ENCODE peak calls at places on chromosomes 11 and 22, in ten cellular contexts. O is GM04504; V is neural crest cell; L is activated naive CD8-positive, alpha-beta T cell treated with anti-CD3 and anti-CD28 coated beads, Interleukin-2, amount 50 U/mL, for 24 hours; M is iPS-NIHi11; F is suprapubic skin; X is activated T-helper 1 cell treated with anti-CD3 and anti-CD28 coated beads, Interleukin-2, amount 50 U/mL, for 16 hours; Y is GM19239; I is stimulated activated CD4-positive, alpha-beta T cell treated with anti-CD3 and anti-CD28 coated beads, Interleukin-12 subunit alpha, Interleukin-12 subunit beta, amount 100 ng/mL, for 4 hours; U is HCT116. G is an unnamed sample.

GRCh38 chr11:22780914-22781593 is 48.5 kb downstream of the SVIP start:
- DNase-seq in O (no peak), V (no peak), L (no peak), M (no peak), F (no peak), X (no peak), Y (peak), I (no peak), U (no peak), G (no peak)

GRCh38 chr11:73445980-73446379 is 69.8 kb downstream of the RELT start:
- DNase-seq in O (no peak), V (no peak), L (no peak), M (no peak), F (no peak), X (no peak), Y (no peak), I (no peak), U (no peak), G (no peak)

GRCh38 chr22:26860233-26860765 is 202.9 kb downstream of the MIAT start:
- DNase-seq in O (no peak), V (no peak), L (no peak), M (no peak), F (no peak), X (no peak), Y (no peak), I (no peak), U (no peak), G (no peak)

GRCh38 chr22:30943368-30943767 is 25.2 kb downstream of the MORC2 start:
- DNase-seq in O (no peak), V (no peak), L (no peak), M (no peak), F (no peak), X (peak), Y (no peak), I (peak), U (no peak), G (no peak)

GRCh38 chr11:111077938-111078337 is 167.6 kb upstream of the POU2AF2 start:
- DNase-seq in O (no peak), V (no peak), L (no peak), M (no peak), F (no peak), X (no peak), Y (no peak), I (no peak), U (no peak), G (no peak)

GRCh38 chr22:45880091-45880651 is 96.8 kb downstream of the WNT7B start:
- DNase-seq in O (no peak), V (no peak), L (no peak), M (no peak), F (peak), X (no peak), Y (no peak), I (no peak), U (no peak), G (no peak)

GRCh38 chr11:43976863-43977262 is 34.4 kb downstream of the C11orf96 start:
- DNase-seq in O (no peak), V (no peak), L (no peak), M (no peak), F (no peak), X (no peak), Y (no peak), I (no peak), U (no peak), G (no peak)

GRCh38 chr11:66325140-66325754 is 8.4 kb upstream of the CD248 start:
- DNase-seq in O (no peak), V (no peak), L (no peak), M (no peak), F (no peak), X (no peak), Y (no peak), I (no peak), U (no peak), G (no peak)

GRCh38 chr11:12226093-12226492 is 115.7 kb downstream of the MICAL2 start:
- DNase-seq in O (no peak), V (no peak), L (no peak), M (no peak), F (peak), X (no peak), Y (no peak), I (no peak), U (no peak), G (no peak)

GRCh38 chr22:29030618-29031235 is 30.9 kb downstream of the C22orf31 start:
- DNase-seq in O (peak), V (peak), L (peak), M (peak), F (no peak), X (no peak), Y (no peak), I (no peak), U (peak), G (peak)

GRCh38 chr22:20239951-20240773 is 28.0 kb downstream of the RTN4R start:
- DNase-seq in O (no peak), V (peak), L (no peak), M (no peak), F (no peak), X (no peak), Y (no peak), I (no peak), U (no peak), G (no peak)

GRCh38 chr22:43975041-43975440 is 19.8 kb downstream of the SAMM50 start:
- DNase-seq in O (no peak), V (no peak), L (no peak), M (no peak), F (no peak), X (no peak), Y (no peak), I (no peak), U (no peak), G (no peak)

GRCh38 chr11:47161134-47161854 is 15.4 kb downstream of the ARFGAP2 start:
- DNase-seq in O (peak), V (peak), L (peak), M (peak), F (no peak), X (no peak), Y (peak), I (peak), U (no peak), G (peak)

GRCh38 chr11:122523841-122524531 is 131.5 kb upstream of the UBASH3B start:
- DNase-seq in O (peak), V (no peak), L (no peak), M (peak), F (no peak), X (no peak), Y (no peak), I (no peak), U (no peak), G (no peak)

GRCh38 chr11:120337133-120337895 is 1.1 kb downstream of the ARHGEF12 start:
- DNase-seq in O (no peak), V (no peak), L (peak), M (peak), F (peak), X (no peak), Y (no peak), I (peak), U (no peak), G (peak)

GRCh38 chr11:17986007-17986710 is 26.7 kb downstream of the SERGEF start:
- DNase-seq in O (peak), V (no peak), L (no peak), M (no peak), F (no peak), X (no peak), Y (no peak), I (no peak), U (peak), G (no peak)

GRCh38 chr11:27977031-27977430 is 130.9 kb downstream of the KIF18A start:
- DNase-seq in O (no peak), V (no peak), L (no peak), M (no peak), F (no peak), X (no peak), Y (no peak), I (no peak), U (peak), G (no peak)

GRCh38 chr11:18056561-18057181 is 10.6 kb upstream of the TPH1 start:
- DNase-seq in O (no peak), V (no peak), L (no peak), M (no peak), F (no peak), X (no peak), Y (no peak), I (no peak), U (no peak), G (peak)

GRCh38 chr22:23790819-23791736 is 4.3 kb downstream of the SMARCB1 start:
- DNase-seq in O (peak), V (no peak), L (no peak), M (no peak), F (peak), X (no peak), Y (no peak), I (no peak), U (no peak), G (no peak)

GRCh38 chr11:1761110-1761856 is 2.4 kb downstream of the CTSD start:
- DNase-seq in O (no peak), V (no peak), L (no peak), M (no peak), F (no peak), X (no peak), Y (no peak), I (no peak), U (no peak), G (no peak)

GRCh38 chr11:2515401-2516275 is 70.8 kb downstream of the KCNQ1 start:
- DNase-seq in O (no peak), V (peak), L (no peak), M (peak), F (peak), X (peak), Y (no peak), I (no peak), U (no peak), G (no peak)

GRCh38 chr22:45631140-45631539 is 40.5 kb upstream of the ATXN10 start:
- DNase-seq in O (no peak), V (no peak), L (no peak), M (peak), F (no peak), X (no peak), Y (no peak), I (no peak), U (no peak), G (no peak)